ENCODE peak calls at places on chromosome 3, in four cellular contexts. H is naive thymus-derived CD4-positive, alpha-beta T cell; O is substantia nigra; R is activated CD4-positive, CD25-positive, alpha-beta regulatory T cell. F is an unnamed sample.

GRCh38 chr3:146589899-146590508 is 15.1 kb downstream of the PLSCR5 start:
- DNase-seq in H (no peak), O (peak), R (no peak), F (no peak)

GRCh38 chr3:138542977-138543376 is 51.1 kb downstream of the CEP70 start:
- DNase-seq in H (no peak), O (no peak), R (no peak), F (no peak)

GRCh38 chr3:117589454-117589853 is 879.9 kb downstream of the TUSC7 start:
- DNase-seq in H (no peak), O (no peak), R (no peak), F (no peak)

GRCh38 chr3:112786002-112786590 is 60.6 kb downstream of the CD200R1L start:
- DNase-seq in H (no peak), O (no peak), R (no peak), F (no peak)

GRCh38 chr3:194569252-194569651 is 64.0 kb downstream of the TMEM44 start:
- DNase-seq in H (no peak), O (no peak), R (no peak), F (no peak)

GRCh38 chr3:134917631-134918030 is 122.6 kb downstream of the EPHB1 start:
- DNase-seq in H (no peak), O (no peak), R (no peak), F (no peak)

GRCh38 chr3:181464033-181464694 is 247.6 kb upstream of the SOX2 start:
- DNase-seq in H (no peak), O (no peak), R (no peak), F (no peak)

GRCh38 chr3:128878556-128879124 is 780 bp upstream of the ACAD9 start:
- DNase-seq in H (no peak), O (no peak), R (no peak), F (no peak)

GRCh38 chr3:87436781-87437543 is 160.6 kb upstream of the POU1F1 start:
- DNase-seq in H (no peak), O (no peak), R (no peak), F (no peak)

GRCh38 chr3:171676600-171677175 is 133.6 kb downstream of the PLD1 start:
- DNase-seq in H (no peak), O (no peak), R (no peak), F (no peak)

GRCh38 chr3:185320949-185321348 is 42.0 kb upstream of the MAP3K13 start:
- DNase-seq in H (no peak), O (no peak), R (no peak), F (no peak)

GRCh38 chr3:129514110-129514509 is 14.3 kb upstream of the RHO start:
- DNase-seq in H (no peak), O (no peak), R (no peak), F (no peak)

GRCh38 chr3:193780810-193781472 is 187.9 kb downstream of the OPA1 start:
- DNase-seq in H (no peak), O (peak), R (no peak), F (peak)

GRCh38 chr3:108441081-108441507 is 69.3 kb downstream of the MYH15 start:
- DNase-seq in H (no peak), O (no peak), R (no peak), F (no peak)

GRCh38 chr3:127013758-127014535 is 31.0 kb downstream of the PLXNA1 start:
- DNase-seq in H (no peak), O (no peak), R (no peak), F (no peak)

GRCh38 chr3:41198526-41198925 is 779 bp upstream of the CTNNB1 start:
- DNase-seq in H (no peak), O (no peak), R (no peak), F (no peak)

GRCh38 chr3:72265250-72265649 is 480.3 kb upstream of the PROK2 start:
- DNase-seq in H (no peak), O (no peak), R (no peak), F (no peak)

GRCh38 chr3:184126006-184126405 is 9.2 kb upstream of the EIF2B5 start:
- DNase-seq in H (no peak), O (no peak), R (no peak), F (no peak)

GRCh38 chr3:39724233-39724846 is 85.1 kb upstream of the MYRIP start:
- DNase-seq in H (no peak), O (no peak), R (no peak), F (no peak)

GRCh38 chr3:60192297-60193114 is 1058.7 kb downstream of the FHIT start:
- DNase-seq in H (no peak), O (no peak), R (no peak), F (no peak)

GRCh38 chr3:127172670-127173515 is 20.0 kb upstream of the PRR23E start:
- DNase-seq in H (no peak), O (no peak), R (no peak), F (no peak)

GRCh38 chr3:187368251-187368733 is at the start of gene RTP4:
- DNase-seq in H (no peak), O (peak), R (no peak), F (peak)

GRCh38 chr3:64238971-64239667 is 13.9 kb upstream of the PRICKLE2 start:
- DNase-seq in H (no peak), O (no peak), R (no peak), F (no peak)

GRCh38 chr3:131705099-131705498 is 202.3 kb upstream of the MRPL3 start:
- DNase-seq in H (no peak), O (no peak), R (no peak), F (no peak)

GRCh38 chr3:192935441-192935840 is 17.8 kb upstream of the MB21D2 start:
- DNase-seq in H (no peak), O (no peak), R (no peak), F (no peak)

GRCh38 chr3:5022187-5022965 is 43.1 kb downstream of the BHLHE40 start:
- DNase-seq in H (no peak), O (no peak), R (no peak), F (no peak)

GRCh38 chr3:152264378-152264777 is 4.4 kb upstream of the MBNL1 start:
- DNase-seq in H (no peak), O (no peak), R (no peak), F (no peak)

GRCh38 chr3:17138246-17139039 is 253.7 kb downstream of the PLCL2 start:
- DNase-seq in H (no peak), O (no peak), R (no peak), F (no peak)

GRCh38 chr3:103025880-103026279 is 591.1 kb downstream of the ZPLD1 start:
- DNase-seq in H (no peak), O (no peak), R (no peak), F (no peak)

GRCh38 chr3:171835116-171835515 is 8.0 kb upstream of the TMEM212 start:
- DNase-seq in H (no peak), O (no peak), R (no peak), F (no peak)

GRCh38 chr3:117534138-117534537 is 824.6 kb downstream of the TUSC7 start:
- DNase-seq in H (no peak), O (no peak), R (no peak), F (no peak)

GRCh38 chr3:28224430-28224829 is 17.0 kb upstream of the CMC1 start:
- DNase-seq in H (no peak), O (no peak), R (no peak), F (no peak)

GRCh38 chr3:24725514-24726255 is 231.0 kb upstream of the THRB start:
- DNase-seq in H (no peak), O (no peak), R (no peak), F (no peak)

GRCh38 chr3:32596926-32597369 is 26.3 kb upstream of the DYNC1LI1 start:
- DNase-seq in H (no peak), O (no peak), R (no peak), F (no peak)

GRCh38 chr3:160677459-160677901 is 520 bp downstream of the ARL14 start:
- DNase-seq in H (no peak), O (no peak), R (no peak), F (no peak)

GRCh38 chr3:13407926-13408325 is 12.2 kb downstream of the NUP210 start:
- DNase-seq in H (no peak), O (no peak), R (no peak), F (no peak)

GRCh38 chr3:149067792-149068352 is 18.5 kb downstream of the HLTF start:
- DNase-seq in H (no peak), O (no peak), R (no peak), F (no peak)

GRCh38 chr3:130480736-130481135 is 36.2 kb upstream of the COL6A6 start:
- DNase-seq in H (no peak), O (no peak), R (no peak), F (no peak)

GRCh38 chr3:188759516-188760005 is 412.2 kb upstream of the TPRG1 start:
- DNase-seq in H (no peak), O (no peak), R (no peak), F (no peak)

F was measured in naive B cell.